ENCODE peak calls at places on chromosomes 5 and 9, in six cellular contexts. L is non-pigmented ciliary epithelial cell; H is activated CD8-positive, alpha-beta memory T cell treated with anti-CD3 and anti-CD28 coated beads, Interleukin-2, amount 50 U/mL, for 48 hours; B is hippocampal formation; Z is ELF-1; W is A172. E is an unnamed sample.

GRCh38 chr5:38467353-38468040 is 88.9 kb downstream of the LIFR start:
- DNase-seq in L (no peak), H (no peak), B (peak; percentile 47), W (peak; percentile 39), Z (no peak), E (peak; percentile 91)

GRCh38 chr5:1103505-1104326 is 8.1 kb downstream of the SLC12A7 start:
- DNase-seq in B (no peak), W (no peak), Z (no peak), L (no peak), H (no peak), E (no peak)

GRCh38 chr5:76724871-76725270 is 8.9 kb downstream of the F2R start:
- DNase-seq in L (peak; percentile 81), W (no peak), H (no peak), Z (no peak), B (no peak), E (no peak)

GRCh38 chr5:34571380-34572041 is 84.6 kb upstream of the RAI14 start:
- DNase-seq in L (peak; percentile 68), W (peak; percentile 27), H (no peak), Z (peak; percentile 30), B (no peak), E (no peak)

GRCh38 chr9:101480386-101480785 is 44.8 kb upstream of the ALDOB start:
- DNase-seq in H (no peak), W (no peak), Z (no peak), B (no peak), L (no peak), E (no peak)

GRCh38 chr9:133200631-133201030 is 8.4 kb downstream of the OBP2B start:
- DNase-seq in W (no peak), H (no peak), L (no peak), B (no peak), Z (no peak), E (no peak)

GRCh38 chr5:134530375-134531077 is 5.1 kb downstream of the JADE2 start:
- DNase-seq in B (peak; percentile 57), L (no peak), W (no peak), Z (no peak), H (no peak), E (no peak)

GRCh38 chr5:80483636-80484232 is 4.2 kb upstream of the FAM151B start:
- DNase-seq in H (no peak), W (no peak), L (no peak), B (no peak), Z (no peak), E (no peak)

GRCh38 chr9:77892171-77892570 is 139.4 kb downstream of the GNAQ start:
- DNase-seq in L (no peak), W (no peak), H (no peak), Z (no peak), B (no peak), E (no peak)

GRCh38 chr5:144352318-144352717 is 181.6 kb downstream of the KCTD16 start:
- DNase-seq in H (no peak), Z (no peak), B (no peak), L (no peak), W (no peak), E (no peak)

GRCh38 chr9:28801144-28801799 is 1228.0 kb upstream of the C9orf72 start:
- DNase-seq in Z (no peak), L (peak; percentile 32), W (peak; percentile 33), B (no peak), H (no peak), E (no peak)

GRCh38 chr9:2863831-2864230 is 19.9 kb upstream of the PUM3 start:
- DNase-seq in W (no peak), B (no peak), H (no peak), Z (no peak), L (no peak), E (no peak)